ENCODE peak calls at places on chromosomes 5 and 9, in six cellular contexts. J is GM23338, L is cardiac fibroblast, Q is astrocyte of the spinal cord, W is lung, Y is cardiac muscle cell. H is an unnamed sample.

GRCh38 chr9:121884057-121884512 is 209.0 kb downstream of the TTLL11 start:
- DNase-seq in J (peak), L (no peak), Q (peak), W (no peak), Y (no peak), H (no peak)

GRCh38 chr9:133282454-133283238 is 7.6 kb upstream of the ABO start:
- DNase-seq in J (peak), L (no peak), Q (no peak), W (no peak), Y (no peak), H (no peak)

GRCh38 chr5:58011301-58011700 is 448.6 kb downstream of the PLK2 start:
- DNase-seq in J (no peak), L (no peak), Q (no peak), W (no peak), Y (no peak), H (no peak)

GRCh38 chr5:178205010-178205748 is 846 bp downstream of the HNRNPAB start:
- DNase-seq in J (peak), L (peak), Q (peak), W (peak), Y (peak), H (peak)

GRCh38 chr5:180072556-180072955 is 997 bp upstream of the RNF130 start:
- DNase-seq in J (peak), L (no peak), Q (no peak), W (no peak), Y (no peak), H (no peak)

GRCh38 chr5:93649234-93649900 is 66.3 kb downstream of the NR2F1 start:
- DNase-seq in J (peak), L (no peak), Q (no peak), W (no peak), Y (no peak), H (no peak)

GRCh38 chr5:141617128-141617527 is 1.7 kb downstream of the DIAPH1 start:
- DNase-seq in J (no peak), L (peak), Q (no peak), W (no peak), Y (no peak), H (no peak)

GRCh38 chr9:121949364-121949763 is 143.7 kb downstream of the TTLL11 start:
- DNase-seq in J (no peak), L (no peak), Q (no peak), W (no peak), Y (no peak), H (no peak)

GRCh38 chr5:94094793-94095441 is 353.5 kb upstream of the POU5F2 start:
- DNase-seq in J (no peak), L (peak), Q (no peak), W (no peak), Y (no peak), H (no peak)

GRCh38 chr5:43171926-43172325 is 20.1 kb upstream of the NIM1K start:
- DNase-seq in J (no peak), L (peak), Q (no peak), W (no peak), Y (no peak), H (no peak)

GRCh38 chr5:401216-402034 is 41.6 kb upstream of the EXOC3 start:
- DNase-seq in J (no peak), L (no peak), Q (no peak), W (no peak), Y (no peak), H (no peak)

GRCh38 chr9:133589454-133590227 is 19.5 kb downstream of the FAM163B start:
- DNase-seq in J (peak), L (no peak), Q (no peak), W (no peak), Y (no peak), H (no peak)

GRCh38 chr5:623531-623930 is 11.4 kb downstream of the CEP72 start:
- DNase-seq in J (no peak), L (no peak), Q (no peak), W (no peak), Y (no peak), H (no peak)

GRCh38 chr9:134384811-134385479 is 58.7 kb downstream of the RXRA start:
- DNase-seq in J (no peak), L (no peak), Q (no peak), W (no peak), Y (no peak), H (no peak)

GRCh38 chr5:108521841-108522506 is 140.1 kb upstream of the FBXL17 start:
- DNase-seq in J (peak), L (peak), Q (peak), W (no peak), Y (peak), H (peak)

GRCh38 chr5:54524082-54524481 is 6.5 kb downstream of the SNX18 start:
- DNase-seq in J (no peak), L (no peak), Q (no peak), W (no peak), Y (no peak), H (no peak)
- H3K4me3 ChIP-seq in J (no peak), L (no peak), Q (no peak), W (no peak), Y (no peak), H (no peak)

DNA sequence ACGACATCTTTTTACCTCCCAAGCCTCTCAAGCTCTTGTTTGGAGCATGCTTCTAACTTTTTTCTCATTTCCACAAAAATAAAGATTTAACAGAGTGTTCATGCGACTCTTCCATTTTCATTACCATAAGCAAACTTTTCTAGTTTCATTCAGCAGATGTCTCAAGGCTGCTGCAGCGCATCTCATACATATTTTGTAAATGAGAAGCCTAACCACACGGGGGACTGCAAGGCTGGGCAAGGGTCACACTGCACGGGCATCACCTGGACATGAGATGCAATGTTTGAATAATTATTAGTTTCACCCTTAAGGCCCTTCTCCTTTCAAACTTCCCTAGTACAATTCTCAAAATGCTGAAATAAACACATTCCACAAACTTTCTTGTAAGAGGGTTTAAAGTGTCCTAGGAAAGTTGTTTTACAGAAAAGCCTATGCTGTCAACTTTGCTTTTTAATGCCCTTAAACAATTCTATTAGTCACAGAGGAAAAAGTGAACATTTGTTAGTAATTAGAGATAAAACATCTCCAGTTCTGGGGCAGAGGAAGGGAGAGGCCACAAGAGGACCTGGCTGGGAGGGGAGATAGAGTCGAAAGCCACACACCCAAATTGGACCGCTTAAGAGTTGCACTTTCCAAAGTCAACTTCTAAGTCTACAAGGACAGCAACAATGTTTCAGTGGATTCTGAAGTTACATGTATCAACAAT is 1.3 kb downstream of the DENND1A start:
- DNase-seq in J (no peak), L (peak), Q (peak), W (no peak), Y (no peak), H (no peak)
- TF ChIP-seq CTCF in J (no peak), L (no peak), Q (no peak), W (no peak), Y (no peak), H (no peak)

GRCh38 chr5:77852068-77852513 is 76.0 kb upstream of the TBCA start:
- DNase-seq in J (no peak), L (no peak), Q (no peak), W (no peak), Y (no peak), H (no peak)
- H3K4me3 ChIP-seq in J (peak), L (peak), Q (peak), W (peak), Y (peak), H (no peak)

GRCh38 chr9:37034320-37034937 is 361 bp upstream of the PAX5 start:
- DNase-seq in J (peak), L (no peak), Q (no peak), W (no peak), Y (peak), H (no peak)
- TF ChIP-seq CTCF in J (peak), L (no peak), Q (no peak), W (no peak), Y (no peak), H (peak)

GRCh38 chr9:20694248-20694647 is 10.2 kb downstream of the FOCAD start:
- DNase-seq in J (no peak), L (no peak), Q (no peak), W (no peak), Y (no peak), H (no peak)
- H3K4me3 ChIP-seq in J (peak), L (no peak), Q (no peak), W (no peak), Y (no peak), H (no peak)

DNA sequence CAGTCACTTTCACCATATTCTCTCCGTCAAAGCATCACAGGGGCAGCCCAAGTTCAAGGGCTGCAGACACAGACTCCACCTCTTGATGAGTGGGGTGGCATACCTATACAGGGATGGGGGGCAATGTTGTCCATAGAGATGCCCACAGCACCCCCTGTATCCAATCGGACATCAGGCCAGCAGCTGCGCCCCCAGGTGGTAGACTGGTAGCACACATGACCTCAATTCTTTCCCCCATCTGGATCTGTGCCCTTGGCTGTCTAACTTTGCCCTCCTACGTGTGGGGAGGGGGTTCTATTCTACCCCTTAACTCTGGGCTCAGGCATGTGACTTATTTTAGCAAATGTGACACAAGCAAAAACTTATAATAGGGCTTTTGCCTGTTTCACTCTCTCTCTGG is 84.0 kb upstream of the SLC25A48 start:
- DNase-seq in J (peak), L (no peak), Q (no peak), W (no peak), Y (no peak), H (no peak)
- TF ChIP-seq CTCF in J (peak), L (no peak), Q (no peak), W (no peak), Y (no peak), H (no peak)

DNA sequence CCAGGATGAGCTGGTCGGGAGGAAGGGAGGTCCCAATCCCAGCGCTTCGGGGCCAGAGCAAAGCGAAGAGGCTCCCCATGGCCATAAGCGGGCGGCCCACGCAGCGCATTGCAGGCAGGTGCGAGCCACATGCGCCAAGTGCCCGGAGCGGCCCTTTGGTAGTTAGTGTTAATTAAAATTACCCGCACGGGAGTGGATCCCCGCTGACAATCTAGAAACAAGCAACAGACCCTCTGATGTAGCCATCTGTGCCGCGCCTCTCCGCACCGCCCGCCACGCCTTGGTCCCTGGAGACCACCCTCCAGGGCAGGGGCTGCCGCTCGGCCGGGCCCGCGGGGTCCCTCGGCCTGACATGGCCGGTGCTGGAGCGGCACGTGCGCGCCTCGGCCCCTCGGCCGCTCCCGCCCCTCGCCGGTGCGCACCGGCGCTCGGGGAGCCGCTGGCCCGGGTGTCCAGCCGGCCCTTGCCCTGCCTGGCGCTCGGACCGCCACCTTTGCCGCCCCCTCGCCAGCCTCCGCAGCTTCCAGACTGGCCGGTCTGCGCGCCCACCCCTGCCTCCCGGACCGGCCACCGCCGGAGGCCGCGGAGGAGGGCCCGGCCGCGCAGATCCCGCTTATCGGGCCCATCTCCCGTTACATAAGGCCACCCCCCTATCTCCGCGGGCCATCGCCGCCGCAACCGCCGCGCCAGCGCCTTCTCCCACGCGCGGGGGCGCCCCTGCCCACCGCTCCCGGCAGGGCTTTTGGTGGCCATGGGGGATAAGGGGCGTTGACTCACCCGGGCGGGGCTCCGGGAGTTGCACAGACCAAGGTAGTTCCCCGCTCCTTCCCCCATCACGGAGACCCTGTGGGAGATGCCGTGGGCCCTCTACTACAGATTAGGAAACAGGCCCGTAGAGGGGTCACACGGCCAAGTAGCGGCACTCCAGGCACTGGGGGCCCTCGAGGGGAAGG is 1.9 kb upstream of the IL13 start:
- DNase-seq in J (peak), L (peak), Q (peak), W (no peak), Y (peak), H (no peak)
- H3K4me3 ChIP-seq in J (peak), L (peak), Q (peak), W (peak), Y (peak), H (no peak)

GRCh38 chr5:7078901-7079300 is 317.0 kb upstream of the ADCY2 start:
- DNase-seq in J (peak), L (no peak), Q (no peak), W (no peak), Y (peak), H (no peak)
- TF ChIP-seq CTCF in J (peak), L (no peak), Q (no peak), W (no peak), Y (no peak), H (peak)

GRCh38 chr9:22088372-22089063 is 79.4 kb upstream of the CDKN2B start:
- DNase-seq in J (no peak), L (no peak), Q (no peak), W (no peak), Y (no peak), H (peak)

GRCh38 chr9:22079873-22080341 is 70.8 kb upstream of the CDKN2B start:
- DNase-seq in J (no peak), L (peak), Q (peak), W (no peak), Y (no peak), H (no peak)

DNA sequence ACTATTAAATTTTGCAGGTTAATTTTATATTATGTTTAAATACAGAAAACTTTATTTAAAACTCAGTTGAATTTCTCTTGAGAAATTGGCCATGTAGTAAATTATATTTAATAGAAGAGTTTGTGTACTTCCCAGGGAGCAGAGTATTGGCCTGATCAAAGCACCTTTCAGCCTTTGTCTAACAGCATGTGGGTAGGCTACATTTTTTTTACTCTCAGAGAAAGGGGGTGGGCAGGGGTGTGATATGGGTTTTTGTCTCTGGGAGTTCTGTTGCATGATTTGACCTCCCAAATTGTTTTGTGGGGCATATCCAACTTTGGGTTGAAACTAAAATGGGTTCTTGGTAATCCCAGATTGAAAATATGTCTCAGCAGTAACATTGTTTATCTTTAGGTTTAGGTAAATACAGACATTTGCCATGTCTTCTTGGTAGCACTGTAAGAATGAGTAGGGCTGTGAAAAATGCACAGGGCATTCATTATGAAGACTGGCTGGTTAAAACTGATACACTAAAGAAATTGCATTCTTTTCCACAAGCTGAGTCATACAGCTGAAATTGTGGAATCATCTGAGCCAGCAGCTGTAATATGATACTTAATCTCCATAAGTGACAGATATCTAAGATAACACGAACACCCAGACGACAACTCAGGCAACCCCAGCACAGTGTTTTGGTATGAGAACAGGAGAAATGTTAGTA is 75.4 kb upstream of the CDKN2B start:
- DNase-seq in J (no peak), L (peak), Q (peak), W (no peak), Y (no peak), H (no peak)
- H3K4me3 ChIP-seq in J (no peak), L (no peak), Q (no peak), W (no peak), Y (no peak), H (no peak)

GRCh38 chr9:20330688-20331087 is 291.6 kb downstream of the MLLT3 start:
- DNase-seq in J (no peak), L (no peak), Q (no peak), W (no peak), Y (no peak), H (no peak)

GRCh38 chr9:20335668-20336332 is 286.5 kb downstream of the MLLT3 start:
- DNase-seq in J (no peak), L (no peak), Q (no peak), W (no peak), Y (no peak), H (no peak)

GRCh38 chr9:20326516-20326915 is 295.8 kb downstream of the MLLT3 start:
- DNase-seq in J (no peak), L (no peak), Q (no peak), W (no peak), Y (no peak), H (no peak)

DNA sequence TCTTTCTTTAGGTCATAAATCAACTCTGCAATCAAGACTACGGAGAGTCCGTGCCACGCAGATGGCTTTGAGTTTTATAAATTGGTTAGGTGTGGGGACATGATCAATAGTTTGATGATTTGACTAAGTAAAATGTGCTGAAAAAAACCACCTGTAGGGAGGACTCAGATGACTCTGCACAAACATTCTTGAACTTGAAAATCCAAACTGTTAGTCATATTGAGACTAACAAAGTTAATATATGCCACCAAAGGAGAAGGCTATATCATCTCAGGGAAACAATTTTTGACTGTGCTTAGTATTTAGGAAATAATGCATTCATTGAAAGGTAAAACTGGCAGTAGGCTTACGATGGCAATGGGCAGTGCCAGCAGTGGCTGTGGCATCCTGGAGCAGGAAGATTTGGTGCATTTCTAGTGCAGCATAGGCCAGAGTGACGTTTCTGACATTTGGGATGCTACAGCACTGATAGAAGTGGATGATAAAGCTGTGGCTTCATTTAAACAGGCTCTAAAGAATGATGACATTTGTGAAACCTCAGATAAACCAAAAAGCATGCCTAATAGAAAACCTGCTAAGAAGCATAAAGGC is 291.1 kb downstream of the MLLT3 start:
- DNase-seq in J (no peak), L (no peak), Q (no peak), W (no peak), Y (no peak), H (no peak)
- TF ChIP-seq CTCF in J (no peak), L (no peak), Q (no peak), W (no peak), Y (no peak), H (no peak)